ENCODE peak calls at places on chromosomes 16 and 17, in four cellular contexts. L is heart left ventricle, F is aorta, E is ovary. U is an unnamed sample.

GRCh38 chr17:32519769-32520701 is 33.2 kb downstream of the CDK5R1 start:
- DNase-seq in L (peak), F (no peak), E (no peak), U (peak)

GRCh38 chr16:88742896-88743605 is 36.7 kb downstream of the CTU2 start:
- DNase-seq in L (no peak), F (no peak), E (no peak), U (no peak)

GRCh38 chr16:86512301-86512859 is 2.1 kb downstream of the FOXF1 start:
- DNase-seq in L (no peak), F (no peak), E (no peak), U (no peak)

GRCh38 chr16:14028207-14028606 is 42.9 kb upstream of the MRTFB start:
- DNase-seq in L (no peak), F (no peak), E (no peak), U (no peak)

GRCh38 chr16:16033208-16033717 is 83.8 kb downstream of the ABCC1 start:
- DNase-seq in L (no peak), F (no peak), E (no peak), U (no peak)

GRCh38 chr17:34728771-34729310 is 149.5 kb downstream of the TMEM132E start:
- DNase-seq in L (no peak), F (no peak), E (no peak), U (no peak)

GRCh38 chr16:24668481-24669001 is 60.9 kb upstream of the TNRC6A start:
- DNase-seq in L (no peak), F (peak), E (no peak), U (no peak)

GRCh38 chr17:9002236-9002609 is 19.1 kb upstream of the NTN1 start:
- DNase-seq in L (no peak), F (no peak), E (no peak), U (no peak)

GRCh38 chr16:74716355-74716754 is 15.7 kb upstream of the MLKL start:
- DNase-seq in L (no peak), F (peak), E (no peak), U (peak)

GRCh38 chr17:35726609-35727460 is 4.6 kb upstream of the RASL10B start:
- DNase-seq in L (peak), F (peak), E (no peak), U (no peak)

GRCh38 chr16:4372578-4373355 is 1.1 kb downstream of the VASN start:
- DNase-seq in L (peak), F (no peak), E (peak), U (peak)

GRCh38 chr16:7140899-7141298 is 191.7 kb upstream of the RBFOX1 start:
- DNase-seq in L (no peak), F (no peak), E (no peak), U (no peak)

GRCh38 chr17:6660765-6661463 is 9.4 kb downstream of the C17orf100 start:
- DNase-seq in L (no peak), F (no peak), E (no peak), U (no peak)

GRCh38 chr17:77476920-77477805 is 336.4 kb downstream of the SEC14L1 start:
- DNase-seq in L (peak), F (peak), E (peak), U (no peak)

GRCh38 chr17:27318228-27318627 is 24.3 kb downstream of the WSB1 start:
- DNase-seq in L (no peak), F (no peak), E (no peak), U (no peak)

GRCh38 chr16:66001432-66001831 is 365.1 kb upstream of the CDH5 start:
- DNase-seq in L (no peak), F (no peak), E (no peak), U (no peak)

GRCh38 chr17:74408262-74408661 is 23.6 kb upstream of the GPRC5C start:
- DNase-seq in L (no peak), F (no peak), E (no peak), U (no peak)

GRCh38 chr17:76153640-76154039 is 12.6 kb upstream of the FOXJ1 start:
- DNase-seq in L (no peak), F (no peak), E (no peak), U (peak)

GRCh38 chr16:55468352-55468990 is 10.5 kb upstream of the MMP2 start:
- DNase-seq in L (no peak), F (no peak), E (no peak), U (no peak)

GRCh38 chr17:61734012-61734411 is 129.3 kb downstream of the BRIP1 start:
- DNase-seq in L (no peak), F (no peak), E (no peak), U (no peak)

GRCh38 chr17:68566145-68566738 is 34.9 kb downstream of the FAM20A start:
- DNase-seq in L (no peak), F (no peak), E (no peak), U (no peak)

GRCh38 chr16:50265716-50266336 is 525 bp upstream of the ADCY7 start:
- DNase-seq in L (no peak), F (peak), E (no peak), U (peak)

GRCh38 chr16:17358846-17359245 is 111.9 kb downstream of the XYLT1 start:
- DNase-seq in L (no peak), F (no peak), E (no peak), U (no peak)

GRCh38 chr16:74034862-74035261 is 261.8 kb upstream of the PSMD7 start:
- DNase-seq in L (no peak), F (no peak), E (no peak), U (no peak)

GRCh38 chr17:72175263-72175662 is 54.4 kb downstream of the SOX9 start:
- DNase-seq in L (no peak), F (no peak), E (no peak), U (no peak)

GRCh38 chr16:13708361-13708760 is 211.6 kb upstream of the ERCC4 start:
- DNase-seq in L (no peak), F (no peak), E (no peak), U (no peak)

GRCh38 chr16:81462683-81463082 is 18.1 kb downstream of the CMIP start:
- DNase-seq in L (no peak), F (no peak), E (no peak), U (no peak)

GRCh38 chr16:75497558-75497957 is 2.3 kb upstream of the CHST6 start:
- DNase-seq in L (no peak), F (no peak), E (no peak), U (peak)

GRCh38 chr16:86099326-86099725 is 200.4 kb downstream of the IRF8 start:
- DNase-seq in L (no peak), F (peak), E (no peak), U (peak)

GRCh38 chr16:87561200-87562105 is 40.9 kb upstream of the JPH3 start:
- DNase-seq in L (no peak), F (no peak), E (no peak), U (no peak)

GRCh38 chr17:7046127-7046724 is 2.3 kb upstream of the SLC16A11 start:
- DNase-seq in L (no peak), F (no peak), E (no peak), U (peak)

GRCh38 chr17:57537524-57538410 is 207.3 kb downstream of the CCDC182 start:
- DNase-seq in L (no peak), F (no peak), E (no peak), U (no peak)

GRCh38 chr16:75380870-75381269 is 52.4 kb downstream of the CFDP1 start:
- DNase-seq in L (no peak), F (no peak), E (no peak), U (no peak)

GRCh38 chr17:29149431-29150064 is 30.6 kb downstream of the MYO18A start:
- DNase-seq in L (no peak), F (no peak), E (peak), U (no peak)

GRCh38 chr16:29876186-29876577 is 13.2 kb upstream of the CDIPT start:
- DNase-seq in L (no peak), F (no peak), E (no peak), U (no peak)

GRCh38 chr16:27215660-27216059 is 12.3 kb downstream of the KDM8 start:
- DNase-seq in L (no peak), F (no peak), E (no peak), U (no peak)
- H3K27ac ChIP-seq in L (no peak), F (no peak), E (no peak), U (no peak)

GRCh38 chr16:700684-701584 is 4.7 kb downstream of the FBXL16 start:
- DNase-seq in L (no peak), F (no peak), E (peak), U (no peak)
- H3K27ac ChIP-seq in L (no peak), F (no peak), E (no peak), U (no peak)

GRCh38 chr16:1378087-1378803 is 26.5 kb downstream of the GNPTG start:
- DNase-seq in L (no peak), F (no peak), E (no peak), U (no peak)
- H3K27ac ChIP-seq in L (no peak), F (peak), E (peak), U (peak)

GRCh38 chr17:2087597-2088211 is 32.8 kb downstream of the HIC1 start:
- DNase-seq in L (peak), F (no peak), E (no peak), U (peak)
- H3K27ac ChIP-seq in L (peak), F (no peak), E (no peak), U (peak)

GRCh38 chr16:56689171-56689570 is 6.9 kb downstream of the MT1X start:
- DNase-seq in L (no peak), F (no peak), E (no peak), U (no peak)
- H3K27ac ChIP-seq in L (no peak), F (no peak), E (no peak), U (no peak)

GRCh38 chr16:71854369-71854948 is 8.7 kb downstream of the ATXN1L start:
- DNase-seq in L (no peak), F (no peak), E (no peak), U (no peak)

GRCh38 chr16:71865173-71865863 is 18.7 kb downstream of the ZNF821 start:
- DNase-seq in L (no peak), F (no peak), E (no peak), U (no peak)

GRCh38 chr16:71863995-71864394 is 18.2 kb downstream of the ATXN1L start:
- DNase-seq in L (no peak), F (no peak), E (no peak), U (no peak)

GRCh38 chr16:71855937-71856662 is 10.3 kb downstream of the ATXN1L start:
- DNase-seq in L (no peak), F (no peak), E (no peak), U (peak)

DNA sequence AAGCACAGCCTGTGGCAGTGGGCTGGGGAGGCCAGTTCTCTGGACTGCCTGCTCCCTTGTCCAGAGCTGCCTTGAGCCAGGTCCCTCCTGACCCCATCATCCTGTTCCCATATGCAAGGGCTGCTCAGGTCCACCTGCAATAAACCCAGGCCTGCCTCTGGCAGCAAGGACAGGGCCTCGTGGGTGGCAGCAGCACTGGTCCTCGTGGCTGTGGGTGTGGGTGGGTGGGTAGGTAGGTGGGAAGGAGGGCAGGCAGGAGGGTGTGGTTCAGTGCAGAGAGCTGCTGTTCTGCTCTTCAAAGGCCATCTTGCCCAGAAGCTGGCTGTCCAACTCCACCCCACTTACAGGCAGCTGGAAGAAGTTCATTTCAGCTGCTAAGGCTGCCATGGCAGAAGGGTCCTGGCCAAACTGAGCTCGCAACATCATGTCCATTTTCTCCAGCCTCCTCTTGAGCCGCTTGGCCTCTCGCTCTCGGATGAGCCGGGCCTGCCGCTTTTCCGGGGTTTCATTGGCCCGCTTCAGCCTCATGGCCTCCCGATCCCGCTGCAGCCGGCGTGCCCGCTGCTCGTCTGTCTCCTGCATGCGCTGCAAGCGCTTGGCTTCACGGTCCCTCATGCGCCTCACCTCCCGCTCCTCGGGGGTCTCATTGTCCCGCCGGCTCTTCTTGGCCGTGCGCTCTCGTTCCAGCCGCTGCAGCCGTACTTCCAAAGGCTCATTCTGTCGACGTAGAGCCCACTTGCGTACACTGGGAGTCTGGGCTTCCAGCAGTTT is 14.2 kb downstream of the ATXN1L start:
- DNase-seq in L (no peak), F (no peak), E (no peak), U (peak)
- H3K27ac ChIP-seq in L (peak), F (peak), E (no peak), U (peak)

GRCh38 chr16:84795338-84796053 is 24.3 kb upstream of the CRISPLD2 start:
- DNase-seq in L (peak), F (peak), E (peak), U (peak)
- H3K27ac ChIP-seq in L (peak), F (no peak), E (peak), U (no peak)

DNA sequence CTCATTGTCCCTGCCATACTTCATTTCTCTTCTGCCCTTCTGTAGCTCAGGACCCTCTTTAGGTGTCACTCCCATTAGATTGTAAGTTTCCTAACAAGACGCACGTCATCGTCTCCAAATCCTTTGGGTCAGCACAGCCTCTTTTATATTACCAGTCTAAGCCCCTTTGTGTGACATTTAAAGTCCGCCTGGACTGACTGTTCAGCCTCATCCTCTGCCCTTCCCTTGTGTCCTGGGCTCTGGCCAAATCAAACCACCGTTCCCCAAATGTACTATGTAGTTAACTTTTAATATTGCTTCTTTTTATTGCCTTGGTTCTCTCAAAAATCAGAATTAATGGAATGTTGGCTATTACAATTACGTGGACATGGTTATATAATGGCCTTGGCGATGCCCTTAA is 38.2 kb downstream of the PITPNC1 start:
- DNase-seq in L (no peak), F (no peak), E (no peak), U (no peak)
- H3K27ac ChIP-seq in L (no peak), F (no peak), E (peak), U (no peak)

U was measured in spleen.